ENCODE peak calls at places on chromosomes 2 and 18, in eight cellular contexts. W is choroid plexus epithelial cell; N is cardiac muscle cell; Y is neural crest cell; M is fibroblast of pulmonary artery; Z is GM13977; P is stimulated activated CD8-positive, alpha-beta memory T cell treated with anti-CD3 and anti-CD28 coated beads, Interleukin-7, amount 100 ng/mL, for 1 hour; E is HEK293T. A is an unnamed sample.

GRCh38 chr2:32572030-32572429 is 55.8 kb upstream of the TTC27 start:
- DNase-seq in P (no peak), W (no peak), Z (no peak), E (no peak), Y (no peak), N (no peak), M (no peak), A (no peak)

GRCh38 chr18:55452123-55452611 is 135.8 kb downstream of the TCF4 start:
- DNase-seq in W (no peak), Z (no peak), P (no peak), E (no peak), N (no peak), Y (no peak), M (peak; percentile 43), A (no peak)

GRCh38 chr2:186503827-186504606 is 18.0 kb downstream of the ZC3H15 start:
- DNase-seq in P (no peak), M (peak; percentile 59), Y (no peak), W (peak; percentile 59), E (no peak), N (peak; percentile 33), Z (no peak), A (peak; percentile 63)

GRCh38 chr2:26692814-26693286 is 328 bp downstream of the KCNK3 start:
- DNase-seq in E (peak; percentile 58), Z (no peak), W (peak; percentile 26), P (no peak), N (peak; percentile 80), M (peak; percentile 44), Y (no peak), A (peak; percentile 30)

GRCh38 chr18:61972389-61973264 is 79.8 kb upstream of the RNF152 start:
- DNase-seq in P (no peak), Y (no peak), E (no peak), W (no peak), M (no peak), Z (no peak), N (no peak), A (no peak)

GRCh38 chr2:113977660-113978523 is 88.0 kb downstream of the ACTR3 start:
- DNase-seq in Z (no peak), W (peak; percentile 62), Y (no peak), M (peak; percentile 62), P (no peak), N (no peak), E (no peak), A (peak; percentile 71)

GRCh38 chr2:149743842-149744468 is 156.4 kb upstream of the MMADHC start:
- DNase-seq in W (peak; percentile 80), P (no peak), Y (no peak), Z (no peak), N (no peak), M (peak; percentile 85), E (no peak), A (peak; percentile 76)

GRCh38 chr18:63518178-63519012 is 23.8 kb upstream of the SERPINB12 start:
- DNase-seq in M (peak; percentile 81), E (peak; percentile 40), W (peak; percentile 84), N (peak; percentile 89), P (peak; percentile 11), Z (peak; percentile 44), Y (peak; percentile 62), A (peak; percentile 61)